ENCODE peak calls at places on chromosome 1, in five cellular contexts. One of them, this sample, is unnamed.

GRCh38 chr1:36482724-36483388 is at the start of gene CSF3R:
- DNase-seq in stomach: no peak
- DNase-seq in tibial artery: no peak
- DNase-seq in OCI-LY7: no peak
- DNase-seq in adrenal gland: peak; percentile 16
- DNase-seq in this sample: no peak

GRCh38 chr1:54284781-54285563 is 85.0 kb downstream of the MRPL37 start:
- DNase-seq in stomach: no peak
- DNase-seq in tibial artery: no peak
- DNase-seq in OCI-LY7: no peak
- DNase-seq in adrenal gland: no peak
- DNase-seq in this sample: no peak

GRCh38 chr1:84613026-84613425 is 38.8 kb upstream of the CTBS start:
- DNase-seq in stomach: no peak
- DNase-seq in tibial artery: no peak
- DNase-seq in OCI-LY7: no peak
- DNase-seq in adrenal gland: no peak
- DNase-seq in this sample: peak; percentile 69

GRCh38 chr1:165737196-165737595 is 31.5 kb downstream of the TMCO1 start:
- DNase-seq in stomach: no peak
- DNase-seq in tibial artery: no peak
- DNase-seq in OCI-LY7: no peak
- DNase-seq in adrenal gland: no peak
- DNase-seq in this sample: peak; percentile 27

GRCh38 chr1:39110325-39110851 is 84.2 kb downstream of the NDUFS5 start:
- DNase-seq in stomach: no peak
- DNase-seq in tibial artery: peak; percentile 73
- DNase-seq in OCI-LY7: no peak
- DNase-seq in adrenal gland: peak; percentile 55
- DNase-seq in this sample: peak; percentile 96

GRCh38 chr1:159161001-159161718 is 10.3 kb upstream of the CADM3 start:
- DNase-seq in stomach: peak; percentile 68
- DNase-seq in tibial artery: peak; percentile 67
- DNase-seq in OCI-LY7: peak; percentile 65
- DNase-seq in adrenal gland: peak; percentile 87
- DNase-seq in this sample: peak; percentile 93

GRCh38 chr1:66750578-66750977 is 1.7 kb upstream of the DYNLT5 start:
- DNase-seq in stomach: no peak
- DNase-seq in tibial artery: no peak
- DNase-seq in OCI-LY7: no peak
- DNase-seq in adrenal gland: no peak
- DNase-seq in this sample: no peak

GRCh38 chr1:207810173-207810572 is 58.3 kb downstream of the CD46 start:
- DNase-seq in stomach: no peak
- DNase-seq in tibial artery: no peak
- DNase-seq in OCI-LY7: no peak
- DNase-seq in adrenal gland: no peak
- DNase-seq in this sample: peak; percentile 91

GRCh38 chr1:59116920-59117542 is 179.9 kb upstream of the FGGY start:
- DNase-seq in stomach: no peak
- DNase-seq in tibial artery: no peak
- DNase-seq in OCI-LY7: no peak
- DNase-seq in adrenal gland: no peak
- DNase-seq in this sample: peak; percentile 74

GRCh38 chr1:89900791-89901708 is 80.2 kb downstream of the LRRC8D start:
- DNase-seq in stomach: no peak
- DNase-seq in tibial artery: no peak
- DNase-seq in OCI-LY7: peak; percentile 9
- DNase-seq in adrenal gland: no peak
- DNase-seq in this sample: no peak

GRCh38 chr1:27785763-27786162 is 12.7 kb downstream of the STX12 start:
- DNase-seq in stomach: peak; percentile 65
- DNase-seq in tibial artery: no peak
- DNase-seq in OCI-LY7: no peak
- DNase-seq in adrenal gland: no peak
- DNase-seq in this sample: no peak

GRCh38 chr1:66000033-66000637 is 207.4 kb downstream of the PDE4B start:
- DNase-seq in stomach: no peak
- DNase-seq in tibial artery: no peak
- DNase-seq in OCI-LY7: no peak
- DNase-seq in adrenal gland: no peak
- DNase-seq in this sample: peak; percentile 12

GRCh38 chr1:200381256-200381980 is 28.4 kb downstream of the ZNF281 start:
- DNase-seq in stomach: no peak
- DNase-seq in tibial artery: no peak
- DNase-seq in OCI-LY7: no peak
- DNase-seq in adrenal gland: no peak
- DNase-seq in this sample: peak; percentile 36

GRCh38 chr1:200380589-200381021 is 29.2 kb downstream of the ZNF281 start:
- DNase-seq in stomach: no peak
- DNase-seq in tibial artery: no peak
- DNase-seq in OCI-LY7: peak; percentile 25
- DNase-seq in adrenal gland: no peak
- DNase-seq in this sample: no peak

GRCh38 chr1:200388791-200389190 is 21.0 kb downstream of the ZNF281 start:
- DNase-seq in stomach: no peak
- DNase-seq in tibial artery: no peak
- DNase-seq in OCI-LY7: no peak
- DNase-seq in adrenal gland: no peak
- DNase-seq in this sample: no peak

GRCh38 chr1:200386416-200386815 is 23.4 kb downstream of the ZNF281 start:
- DNase-seq in stomach: no peak
- DNase-seq in tibial artery: no peak
- DNase-seq in OCI-LY7: no peak
- DNase-seq in adrenal gland: no peak
- DNase-seq in this sample: no peak

GRCh38 chr1:200384818-200385390 is 24.9 kb downstream of the ZNF281 start:
- DNase-seq in stomach: no peak
- DNase-seq in tibial artery: no peak
- DNase-seq in OCI-LY7: no peak
- DNase-seq in adrenal gland: no peak
- DNase-seq in this sample: no peak
- H3K4me3 ChIP-seq in stomach: no peak overlapping the region
- H3K4me3 ChIP-seq in tibial artery: no peak overlapping the region
- H3K4me3 ChIP-seq in OCI-LY7: no peak overlapping the region
- H3K4me3 ChIP-seq in adrenal gland: no peak overlapping the region
- H3K4me3 ChIP-seq in this sample: no peak overlapping the region

DNA sequence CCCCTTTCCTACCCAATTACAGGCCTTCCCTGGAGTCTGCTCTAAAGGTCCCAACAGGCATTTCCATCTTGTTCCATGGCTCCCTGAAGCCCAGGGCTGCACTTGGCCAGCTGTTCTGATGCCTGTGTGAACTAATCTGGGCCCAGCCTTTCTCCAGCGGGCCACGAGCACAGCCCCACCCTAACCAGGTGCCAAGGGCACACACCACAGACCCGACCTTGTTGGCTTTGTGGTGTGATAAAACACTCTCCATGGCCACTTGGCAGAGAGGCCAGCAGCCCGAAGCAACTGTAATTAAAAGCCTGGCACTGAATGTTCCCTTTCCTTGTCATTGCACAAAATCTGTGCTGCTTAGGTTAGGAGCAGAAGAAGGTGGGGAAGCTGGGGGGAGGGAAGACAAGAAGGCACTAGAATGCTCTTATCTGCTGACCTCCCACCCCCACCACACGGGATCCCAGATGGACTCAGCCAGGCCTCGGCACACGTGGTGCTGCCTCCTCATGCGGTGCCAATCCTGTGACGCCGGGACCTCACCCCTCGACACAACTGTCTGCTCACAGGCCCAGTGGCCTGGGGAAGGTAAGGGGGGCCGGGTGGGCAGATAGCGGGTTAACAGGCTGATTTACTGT is 9.9 kb downstream of the HCRTR1 start:
- DNase-seq in stomach: peak; percentile 90
- DNase-seq in tibial artery: peak; percentile 45
- DNase-seq in OCI-LY7: no peak
- DNase-seq in adrenal gland: peak; percentile 85
- DNase-seq in this sample: no peak
- TF ChIP-seq CTCF in stomach: no peak
- TF ChIP-seq CTCF in tibial artery: no peak
- TF ChIP-seq CTCF in OCI-LY7: no peak
- TF ChIP-seq CTCF in adrenal gland: no peak
- TF ChIP-seq CTCF in this sample: no peak

GRCh38 chr1:92936865-92937264 is 24.4 kb downstream of the DIPK1A start:
- DNase-seq in stomach: no peak
- DNase-seq in tibial artery: no peak
- DNase-seq in OCI-LY7: no peak
- DNase-seq in adrenal gland: no peak
- DNase-seq in this sample: no peak

GRCh38 chr1:92931691-92932090 is 29.6 kb downstream of the DIPK1A start:
- DNase-seq in stomach: no peak
- DNase-seq in tibial artery: no peak
- DNase-seq in OCI-LY7: no peak
- DNase-seq in adrenal gland: no peak
- DNase-seq in this sample: no peak

GRCh38 chr1:92937731-92938130 is 23.5 kb downstream of the DIPK1A start:
- DNase-seq in stomach: no peak
- DNase-seq in tibial artery: no peak
- DNase-seq in OCI-LY7: no peak
- DNase-seq in adrenal gland: no peak
- DNase-seq in this sample: no peak

GRCh38 chr1:92933459-92933858 is 27.8 kb downstream of the DIPK1A start:
- DNase-seq in stomach: no peak
- DNase-seq in tibial artery: no peak
- DNase-seq in OCI-LY7: no peak
- DNase-seq in adrenal gland: no peak
- DNase-seq in this sample: peak; percentile 54

GRCh38 chr1:92934395-92935378 is 26.6 kb downstream of the DIPK1A start:
- DNase-seq in stomach: peak; percentile 44
- DNase-seq in tibial artery: peak; percentile 56
- DNase-seq in OCI-LY7: peak; percentile 34
- DNase-seq in adrenal gland: peak; percentile 36
- DNase-seq in this sample: peak; percentile 96
- H3K4me3 ChIP-seq in stomach: no peak overlapping the region
- H3K4me3 ChIP-seq in tibial artery: no peak overlapping the region
- H3K4me3 ChIP-seq in OCI-LY7: peak overlapping the region; percentile 29
- H3K4me3 ChIP-seq in adrenal gland: no peak overlapping the region
- H3K4me3 ChIP-seq in this sample: no peak overlapping the region

GRCh38 chr1:13809461-13810159 is 109.6 kb downstream of the PRDM2 start:
- DNase-seq in stomach: no peak
- DNase-seq in tibial artery: no peak
- DNase-seq in OCI-LY7: peak; percentile 41
- DNase-seq in adrenal gland: no peak
- DNase-seq in this sample: peak; percentile 23

GRCh38 chr1:13805431-13805830 is 105.4 kb downstream of the PRDM2 start:
- DNase-seq in stomach: no peak
- DNase-seq in tibial artery: no peak
- DNase-seq in OCI-LY7: no peak
- DNase-seq in adrenal gland: no peak
- DNase-seq in this sample: no peak

GRCh38 chr1:13808729-13809131 is 108.7 kb downstream of the PRDM2 start:
- DNase-seq in stomach: no peak
- DNase-seq in tibial artery: no peak
- DNase-seq in OCI-LY7: no peak
- DNase-seq in adrenal gland: peak; percentile 70
- DNase-seq in this sample: peak; percentile 70

GRCh38 chr1:13806108-13806507 is 106.1 kb downstream of the PRDM2 start:
- DNase-seq in stomach: no peak
- DNase-seq in tibial artery: no peak
- DNase-seq in OCI-LY7: no peak
- DNase-seq in adrenal gland: no peak
- DNase-seq in this sample: no peak

DNA sequence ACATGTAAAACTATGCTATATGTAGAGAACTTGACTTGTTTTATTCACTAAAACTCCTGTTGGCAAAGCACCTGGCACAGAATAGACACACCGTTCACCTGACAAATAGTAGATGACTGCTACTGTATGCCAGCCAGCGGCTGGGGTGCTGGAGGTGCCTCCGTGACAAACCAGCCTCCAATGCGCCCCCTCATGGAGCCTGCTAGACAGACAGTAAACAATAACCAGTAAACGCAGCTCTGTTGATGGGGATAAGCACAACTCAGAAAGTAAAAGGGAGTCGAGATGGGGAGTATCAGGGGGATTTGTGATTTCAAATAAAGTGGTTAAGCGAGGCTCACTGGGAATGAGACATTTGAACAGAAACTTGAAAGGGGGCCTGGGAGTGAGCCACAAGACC is 107.2 kb downstream of the PRDM2 start:
- DNase-seq in stomach: peak; percentile 63
- DNase-seq in tibial artery: no peak
- DNase-seq in OCI-LY7: peak; percentile 77
- DNase-seq in adrenal gland: peak; percentile 48
- DNase-seq in this sample: peak; percentile 23
- TF ChIP-seq CTCF in stomach: no peak
- TF ChIP-seq CTCF in tibial artery: no peak
- TF ChIP-seq CTCF in OCI-LY7: peak; percentile 94
- TF ChIP-seq CTCF in adrenal gland: peak; percentile 41
- TF ChIP-seq CTCF in this sample: peak; percentile 44